ENCODE peak calls at places on chromosome 6, in eight cellular contexts. K is Peyer's patch; C is CD8-positive, alpha-beta T cell; V is esophagus squamous epithelium; W is pancreas; L is upper lobe of left lung; P is left lung; D is endothelial cell of umbilical vein. X is an unnamed sample. For H3K4me1, the result is how much of the 10 kb centered on the place peaks cover.

GRCh38 chr6:11297376-11297729 is 64.9 kb upstream of the NEDD9 start:
- DNase-seq in K (no peak), C (no peak), V (no peak), W (no peak), L (no peak), P (no peak), D (no peak), X (no peak)

GRCh38 chr6:166950443-166950821 is 5.9 kb downstream of the RNASET2 start:
- DNase-seq in K (peak), C (no peak), V (no peak), W (no peak), L (peak), P (no peak), D (no peak), X (no peak)

GRCh38 chr6:140660295-140660694 is 1285.8 kb upstream of the CITED2 start:
- DNase-seq in K (no peak), C (no peak), V (no peak), W (no peak), L (no peak), P (no peak), D (no peak), X (no peak)

GRCh38 chr6:50285735-50286134 is 236.0 kb upstream of the DEFB112 start:
- DNase-seq in K (no peak), C (no peak), V (no peak), W (no peak), L (no peak), P (no peak), D (no peak), X (no peak)

GRCh38 chr6:151485616-151486015 is 8.2 kb upstream of the CCDC170 start:
- DNase-seq in K (no peak), C (no peak), V (no peak), W (no peak), L (no peak), P (no peak), D (peak), X (no peak)

GRCh38 chr6:105886812-105887513 is 199.2 kb upstream of the PRDM1 start:
- DNase-seq in K (no peak), C (no peak), V (no peak), W (no peak), L (no peak), P (no peak), D (no peak), X (peak)

GRCh38 chr6:136784910-136785746 is 7.1 kb downstream of the MAP3K5 start:
- DNase-seq in K (peak), C (peak), V (no peak), W (peak), L (no peak), P (peak), D (peak), X (no peak)

GRCh38 chr6:20702366-20702765 is 168.1 kb downstream of the CDKAL1 start:
- DNase-seq in K (no peak), C (no peak), V (no peak), W (no peak), L (peak), P (no peak), D (no peak), X (no peak)

GRCh38 chr6:161788531-161788930 is 514.7 kb upstream of the AGPAT4 start:
- DNase-seq in K (no peak), C (no peak), V (no peak), W (no peak), L (no peak), P (no peak), D (no peak), X (no peak)

GRCh38 chr6:35304299-35304698 is 6.7 kb downstream of the DEF6 start:
- DNase-seq in K (peak), C (no peak), V (no peak), W (no peak), L (no peak), P (no peak), D (no peak), X (no peak)

GRCh38 chr6:35300848-35301247 is 3.2 kb downstream of the DEF6 start:
- DNase-seq in K (peak), C (peak), V (no peak), W (no peak), L (no peak), P (no peak), D (no peak), X (no peak)

GRCh38 chr6:35299674-35300073 is 2.1 kb downstream of the DEF6 start:
- DNase-seq in K (peak), C (peak), V (no peak), W (no peak), L (no peak), P (no peak), D (no peak), X (no peak)

GRCh38 chr6:35305117-35305516 is 7.5 kb downstream of the DEF6 start:
- DNase-seq in K (peak), C (no peak), V (no peak), W (no peak), L (no peak), P (no peak), D (no peak), X (no peak)

GRCh38 chr6:35302604-35303218 is 5.1 kb downstream of the DEF6 start:
- DNase-seq in K (peak), C (peak), V (peak), W (no peak), L (no peak), P (peak), D (no peak), X (no peak)
- H3K4me1 ChIP-seq in K (under half), C (half or more), V (under half), W (under half), L (under half), P (under half), D (under half), X (under half)

GRCh38 chr6:79946242-79946641 is 1.1 kb downstream of the ELOVL4 start:
- DNase-seq in K (no peak), C (no peak), V (no peak), W (no peak), L (no peak), P (no peak), D (no peak), X (no peak)
- TF ChIP-seq CTCF in K (no peak), C (peak), V (peak), W (no peak), L (no peak), P (no peak), D (peak), X (no peak)

DNA sequence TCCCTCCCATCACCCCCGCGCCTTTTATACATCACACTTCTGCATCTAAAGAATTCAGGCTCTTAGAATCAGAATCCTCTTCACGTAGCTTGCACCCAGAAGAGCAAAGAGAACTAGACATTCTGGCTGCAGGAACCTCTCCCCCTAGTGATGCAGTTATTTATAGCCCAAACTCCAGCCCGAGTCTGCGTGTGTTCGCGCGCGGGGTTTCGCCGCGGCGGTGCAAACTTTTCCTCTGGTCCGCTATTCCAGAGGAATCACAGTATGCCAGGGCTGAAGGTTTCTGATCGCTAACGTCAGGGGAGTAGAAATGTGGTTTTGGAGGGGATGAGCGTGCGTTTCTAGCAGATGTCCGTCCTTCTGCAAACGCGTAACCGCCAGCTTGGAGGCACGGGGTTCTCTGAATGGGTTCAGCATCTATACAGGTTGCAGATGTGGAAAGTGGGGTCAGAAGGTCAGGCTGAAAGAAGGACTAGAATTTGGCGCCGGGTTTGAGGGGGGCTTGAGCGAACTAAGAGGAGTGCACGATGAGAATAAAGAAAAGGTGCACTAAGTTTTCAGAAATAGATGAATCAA is 1.9 kb downstream of the EPHA7 start:
- DNase-seq in K (no peak), C (no peak), V (no peak), W (peak), L (peak), P (no peak), D (peak), X (no peak)
- H3K4me3 ChIP-seq in K (peak), C (no peak), V (no peak), W (no peak), L (peak), P (no peak), D (peak), X (peak)

DNA sequence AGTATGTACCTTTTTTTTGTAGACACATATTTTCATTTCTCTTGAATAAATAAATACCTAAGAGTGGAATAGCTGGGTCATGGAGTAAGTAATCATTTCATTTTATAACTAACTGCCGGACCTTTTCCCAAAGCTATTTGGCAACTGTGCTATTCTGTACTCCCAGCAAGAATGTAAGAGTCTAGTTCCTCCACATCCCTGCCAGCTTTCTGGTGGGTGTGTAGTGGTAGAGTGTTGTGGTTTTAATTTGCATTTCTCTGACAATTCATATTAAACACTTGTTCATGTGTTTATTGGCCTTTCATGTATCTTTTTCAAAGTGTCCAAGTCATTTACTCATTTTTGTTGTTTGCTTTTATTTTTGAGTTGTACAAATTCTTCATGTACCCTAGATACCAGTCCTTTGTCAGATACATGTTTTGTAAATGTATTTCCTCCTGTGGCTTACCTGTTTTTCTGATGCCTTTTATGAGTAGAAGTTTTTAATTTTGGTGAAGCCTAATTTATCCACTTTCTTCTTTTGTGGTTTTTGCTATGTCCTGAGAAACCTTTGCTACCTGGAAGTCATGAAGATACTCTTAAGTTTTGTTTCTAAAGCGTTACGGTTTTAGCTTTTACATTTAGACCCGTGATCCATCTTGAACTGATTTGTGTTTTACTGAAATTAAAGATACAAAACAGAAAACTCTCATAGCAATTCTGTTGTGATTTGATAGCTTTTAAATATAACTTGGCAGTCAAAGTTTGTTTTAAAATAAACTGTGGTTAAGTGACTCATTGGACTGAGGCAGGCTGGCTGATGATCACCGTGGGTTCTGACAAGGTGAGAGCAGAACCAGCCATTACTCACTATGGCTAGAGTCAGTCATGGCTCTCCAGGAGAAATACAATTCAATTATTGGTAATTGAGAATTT is 7.9 kb downstream of the MYLIP start:
- DNase-seq in K (no peak), C (peak), V (no peak), W (no peak), L (no peak), P (no peak), D (peak), X (no peak)
- H3K4me1 ChIP-seq in K (half or more), C (half or more), V (under half), W (half or more), L (half or more), P (half or more), D (under half), X (half or more)

GRCh38 chr6:122609881-122610689 is at the start of gene PKIB:
- DNase-seq in K (peak), C (peak), V (no peak), W (peak), L (peak), P (peak), D (peak), X (no peak)
- TF ChIP-seq CTCF in K (peak), C (no peak), V (peak), W (no peak), L (peak), P (no peak), D (peak), X (peak)

DNA sequence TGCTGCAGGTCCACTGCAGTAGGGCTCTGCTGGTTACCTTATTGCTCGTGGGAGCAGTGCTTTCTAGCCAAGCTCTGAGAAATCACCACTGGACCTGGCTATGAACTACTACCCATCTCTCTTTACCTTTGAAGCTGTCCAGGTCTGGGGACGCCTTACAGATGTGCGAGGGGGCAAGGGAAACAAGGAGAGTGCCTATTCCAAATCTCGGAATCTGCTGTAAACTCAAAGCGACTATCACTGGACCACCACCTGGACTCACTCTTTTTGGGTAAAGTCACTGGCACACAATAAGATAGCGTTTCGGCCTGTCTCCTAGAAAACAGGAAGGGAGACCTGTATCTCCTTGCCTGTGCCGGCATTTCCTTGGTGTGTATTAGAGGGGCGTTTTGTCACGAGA is 5.3 kb downstream of the NRN1 start:
- DNase-seq in K (no peak), C (no peak), V (no peak), W (no peak), L (no peak), P (no peak), D (no peak), X (no peak)
- H3K4me3 ChIP-seq in K (no peak), C (no peak), V (no peak), W (no peak), L (no peak), P (no peak), D (no peak), X (no peak)

X was measured in esophagus muscularis mucosa.